ENCODE peak calls at places on chromosomes 5 and 9, in six cellular contexts. One of them, this sample, is unnamed.

GRCh38 chr5:53331463-53331862 is 149.0 kb upstream of the FST start:
- DNase-seq in NCI-H1092 treated with DMSO at 0.1 percent for 48 hours: no peak
- DNase-seq in IMR-90: peak; percentile 94
- DNase-seq in ureter: no peak
- DNase-seq in Right ventricle myocardium superior: no peak
- DNase-seq in cerebellar cortex: no peak
- DNase-seq in this sample: no peak

GRCh38 chr5:123549256-123549904 is 37.4 kb downstream of the CSNK1G3 start:
- DNase-seq in cerebellar cortex: no peak
- DNase-seq in NCI-H1092 treated with DMSO at 0.1 percent for 48 hours: no peak
- DNase-seq in IMR-90: no peak
- DNase-seq in Right ventricle myocardium superior: no peak
- DNase-seq in ureter: no peak
- DNase-seq in this sample: no peak

GRCh38 chr5:26343801-26344310 is 694.5 kb downstream of the CDH9 start:
- DNase-seq in IMR-90: no peak
- DNase-seq in cerebellar cortex: peak; percentile 5
- DNase-seq in Right ventricle myocardium superior: no peak
- DNase-seq in NCI-H1092 treated with DMSO at 0.1 percent for 48 hours: no peak
- DNase-seq in ureter: no peak
- DNase-seq in this sample: no peak

GRCh38 chr9:82604947-82605656 is 457.8 kb downstream of the RASEF start:
- DNase-seq in Right ventricle myocardium superior: no peak
- DNase-seq in IMR-90: peak; percentile 72
- DNase-seq in NCI-H1092 treated with DMSO at 0.1 percent for 48 hours: peak; percentile 28
- DNase-seq in ureter: no peak
- DNase-seq in cerebellar cortex: no peak
- DNase-seq in this sample: no peak

GRCh38 chr9:107639426-107639825 is 149.9 kb upstream of the KLF4 start:
- DNase-seq in IMR-90: no peak
- DNase-seq in cerebellar cortex: no peak
- DNase-seq in Right ventricle myocardium superior: no peak
- DNase-seq in ureter: no peak
- DNase-seq in NCI-H1092 treated with DMSO at 0.1 percent for 48 hours: peak; percentile 22
- DNase-seq in this sample: no peak

GRCh38 chr5:54243483-54244080 is 66.8 kb downstream of the ARL15 start:
- DNase-seq in NCI-H1092 treated with DMSO at 0.1 percent for 48 hours: peak; percentile 25
- DNase-seq in IMR-90: peak; percentile 47
- DNase-seq in cerebellar cortex: peak; percentile 25
- DNase-seq in ureter: no peak
- DNase-seq in Right ventricle myocardium superior: no peak
- DNase-seq in this sample: peak; percentile 21

GRCh38 chr5:121962943-121963342 is 1.2 kb downstream of the SRFBP1 start:
- DNase-seq in ureter: no peak
- DNase-seq in Right ventricle myocardium superior: no peak
- DNase-seq in cerebellar cortex: peak; percentile 1
- DNase-seq in IMR-90: peak; percentile 15
- DNase-seq in NCI-H1092 treated with DMSO at 0.1 percent for 48 hours: no peak
- DNase-seq in this sample: no peak

GRCh38 chr9:133577463-133578112 is 31.6 kb downstream of the FAM163B start:
- DNase-seq in Right ventricle myocardium superior: no peak
- DNase-seq in NCI-H1092 treated with DMSO at 0.1 percent for 48 hours: no peak
- DNase-seq in IMR-90: no peak
- DNase-seq in cerebellar cortex: no peak
- DNase-seq in ureter: no peak
- DNase-seq in this sample: no peak

GRCh38 chr9:132732326-132732725 is 62.1 kb downstream of the GTF3C4 start:
- DNase-seq in ureter: no peak
- DNase-seq in Right ventricle myocardium superior: no peak
- DNase-seq in IMR-90: no peak
- DNase-seq in NCI-H1092 treated with DMSO at 0.1 percent for 48 hours: no peak
- DNase-seq in cerebellar cortex: no peak
- DNase-seq in this sample: no peak

GRCh38 chr9:93598647-93599241 is 22.4 kb downstream of the PHF2 start:
- DNase-seq in ureter: no peak
- DNase-seq in cerebellar cortex: peak; percentile 60
- DNase-seq in NCI-H1092 treated with DMSO at 0.1 percent for 48 hours: no peak
- DNase-seq in IMR-90: no peak
- DNase-seq in Right ventricle myocardium superior: no peak
- DNase-seq in this sample: no peak